ENCODE peak calls at places on chromosomes 6 and 20, in five cellular contexts. B is ascending aorta, Q is breast epithelium, L is GM23338, H is uterus. X is an unnamed sample.
A peak's percentile ranks its signal among the peaks of the same experiment; 100 is the strongest.

GRCh38 chr6:168440520-168441433 is at the start of gene SMOC2:
- DNase-seq in B (peak; percentile 72), Q (no peak), L (peak; percentile 56), H (peak; percentile 66), X (no peak)

GRCh38 chr6:112235956-112236355 is 18.4 kb downstream of the LAMA4 start:
- DNase-seq in B (no peak), Q (no peak), L (no peak), H (no peak), X (no peak)

GRCh38 chr6:73362869-73363536 is 545 bp downstream of the KHDC3L start:
- DNase-seq in B (no peak), Q (no peak), L (no peak), H (no peak), X (no peak)

GRCh38 chr6:29666826-29667130 is 9.9 kb downstream of the MOG start:
- DNase-seq in B (no peak), Q (no peak), L (peak; percentile 66), H (no peak), X (no peak)

GRCh38 chr6:33628401-33628964 is 7.4 kb downstream of the ITPR3 start:
- DNase-seq in B (no peak), Q (no peak), L (no peak), H (no peak), X (no peak)

GRCh38 chr6:37979392-37980221 is 160.1 kb downstream of the ZFAND3 start:
- DNase-seq in B (no peak), Q (no peak), L (no peak), H (no peak), X (no peak)

GRCh38 chr20:45985573-45985972 is 13.6 kb upstream of the ZNF335 start:
- DNase-seq in B (no peak), Q (no peak), L (peak; percentile 21), H (no peak), X (no peak)

GRCh38 chr6:146277142-146277541 is 248.3 kb downstream of the GRM1 start:
- DNase-seq in B (no peak), Q (no peak), L (peak; percentile 21), H (no peak), X (no peak)

GRCh38 chr6:74603676-74604075 is 602.2 kb downstream of the COL12A1 start:
- DNase-seq in B (no peak), Q (no peak), L (no peak), H (no peak), X (no peak)

GRCh38 chr20:62258499-62259293 is 20.4 kb downstream of the OSBPL2 start:
- DNase-seq in B (peak; percentile 73), Q (no peak), L (no peak), H (peak; percentile 42), X (no peak)

GRCh38 chr20:21365771-21366170 is 31.6 kb downstream of the NKX2-4 start:
- DNase-seq in B (no peak), Q (no peak), L (no peak), H (no peak), X (no peak)

GRCh38 chr20:54062812-54063280 is 7.5 kb downstream of the BCAS1 start:
- DNase-seq in B (no peak), Q (no peak), L (peak; percentile 62), H (no peak), X (no peak)

GRCh38 chr6:151958332-151958731 is 150.8 kb downstream of the ESR1 start:
- DNase-seq in B (no peak), Q (no peak), L (no peak), H (no peak), X (no peak)

GRCh38 chr6:26045939-26046368 is 41.3 kb upstream of the HFE start:
- DNase-seq in B (no peak), Q (no peak), L (no peak), H (no peak), X (no peak)
- H3K4me3 ChIP-seq in B (peak overlapping the region; percentile 75), Q (peak overlapping the region; percentile 67), L (no peak overlapping the region), H (no peak overlapping the region), X (peak overlapping the region; percentile 69)

DNA sequence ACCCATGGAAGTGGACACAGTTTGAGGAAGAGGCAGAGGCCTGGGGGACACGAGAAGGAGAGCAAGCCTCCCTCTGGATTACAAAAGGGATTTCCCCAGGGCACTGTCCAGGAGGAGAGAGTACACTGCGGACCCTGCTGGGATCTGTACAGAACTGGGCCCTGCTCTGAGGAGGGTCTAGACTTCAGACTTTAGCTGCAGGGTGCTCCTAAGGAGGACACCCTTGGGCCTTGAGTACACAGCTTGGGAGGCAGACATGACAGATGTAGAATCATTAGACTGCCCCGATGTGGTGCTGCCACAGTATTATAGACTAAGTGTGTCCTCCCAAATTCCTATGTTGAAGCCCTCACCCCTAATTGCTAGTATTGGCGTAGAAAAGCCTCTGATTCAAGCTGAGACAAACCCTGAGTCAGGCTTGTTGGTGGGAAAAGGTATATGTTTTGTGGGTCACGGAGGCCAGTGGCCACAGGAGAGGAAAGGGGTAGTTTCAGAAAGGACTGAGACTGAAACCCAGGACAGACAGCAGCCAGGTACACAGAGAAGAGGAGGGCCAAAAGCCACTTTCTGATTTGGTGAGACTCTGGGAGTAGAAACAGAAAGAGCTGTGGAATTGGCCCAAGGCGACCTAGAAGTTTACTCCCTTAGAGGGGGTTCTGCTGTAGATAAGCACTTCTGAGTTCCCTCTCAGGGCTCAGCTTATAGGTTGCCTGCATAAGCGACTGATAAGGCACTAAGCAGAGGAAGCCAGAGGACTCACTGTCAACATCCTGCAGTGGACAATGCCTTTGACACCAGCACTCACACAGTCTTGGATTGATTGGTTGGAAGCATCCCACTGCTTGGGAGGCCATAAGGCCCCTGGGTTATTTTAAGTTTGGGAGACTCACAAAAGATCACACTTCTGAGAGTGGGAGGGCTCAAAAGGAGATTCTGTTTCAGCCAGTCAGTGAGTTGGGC is 16.5 kb upstream of the SH3BGRL2 start:
- DNase-seq in B (no peak), Q (no peak), L (no peak), H (no peak), X (no peak)
- H3K4me3 ChIP-seq in B (no peak overlapping the region), Q (no peak overlapping the region), L (no peak overlapping the region), H (no peak overlapping the region), X (no peak overlapping the region)

GRCh38 chr6:135854799-135855198 is 3.3 kb downstream of the PDE7B start:
- DNase-seq in B (no peak), Q (no peak), L (no peak), H (no peak), X (no peak)

GRCh38 chr6:135853227-135853626 is 1.7 kb downstream of the PDE7B start:
- DNase-seq in B (no peak), Q (no peak), L (no peak), H (no peak), X (no peak)

GRCh38 chr6:135852775-135853174 is 1.3 kb downstream of the PDE7B start:
- DNase-seq in B (no peak), Q (no peak), L (no peak), H (no peak), X (no peak)

GRCh38 chr6:135851442-135852271 is at the start of gene PDE7B:
- DNase-seq in B (peak; percentile 87), Q (peak; percentile 58), L (peak; percentile 56), H (peak; percentile 75), X (no peak)

DNA sequence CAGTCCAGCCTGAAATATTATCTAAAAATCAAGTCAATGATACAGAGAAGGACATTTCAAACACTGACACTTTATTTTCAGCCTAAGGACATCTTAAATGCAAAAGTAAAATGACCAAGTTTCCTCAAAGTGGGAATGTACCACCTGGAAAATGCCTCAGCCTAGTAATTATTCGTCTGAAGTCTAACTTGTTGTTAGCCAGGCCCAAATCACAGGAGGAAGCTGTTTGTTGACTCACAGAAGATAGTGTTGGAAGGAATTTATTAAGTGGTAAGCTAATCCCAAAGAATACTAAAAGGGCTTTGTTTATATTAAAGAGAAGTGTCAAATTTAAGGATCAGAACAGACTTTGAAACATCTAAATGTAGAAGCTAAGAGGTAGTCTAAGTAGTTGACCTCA is 2.5 kb downstream of the PDE7B start:
- DNase-seq in B (no peak), Q (no peak), L (no peak), H (no peak), X (no peak)
- H3K4me3 ChIP-seq in B (no peak overlapping the region), Q (no peak overlapping the region), L (no peak overlapping the region), H (peak overlapping the region; percentile 31), X (no peak overlapping the region)

GRCh38 chr6:161436106-161436876 is 162.4 kb upstream of the AGPAT4 start:
- DNase-seq in B (no peak), Q (no peak), L (no peak), H (no peak), X (no peak)

GRCh38 chr6:161437851-161438250 is 164.0 kb upstream of the AGPAT4 start:
- DNase-seq in B (no peak), Q (no peak), L (no peak), H (no peak), X (no peak)

GRCh38 chr6:161439093-161439492 is 165.2 kb upstream of the AGPAT4 start:
- DNase-seq in B (peak; percentile 74), Q (peak; percentile 82), L (no peak), H (peak; percentile 47), X (peak; percentile 55)

GRCh38 chr6:161440299-161440698 is 166.4 kb upstream of the AGPAT4 start:
- DNase-seq in B (no peak), Q (no peak), L (no peak), H (no peak), X (no peak)

GRCh38 chr6:161438430-161439030 is 164.7 kb upstream of the AGPAT4 start:
- DNase-seq in B (no peak), Q (no peak), L (no peak), H (no peak), X (no peak)
- H3K4me3 ChIP-seq in B (peak overlapping the region; percentile 21), Q (peak overlapping the region; percentile 56), L (no peak overlapping the region), H (no peak overlapping the region), X (peak overlapping the region; percentile 65)

GRCh38 chr6:12342664-12343063 is 52.5 kb downstream of the EDN1 start:
- DNase-seq in B (no peak), Q (no peak), L (no peak), H (no peak), X (no peak)
- H3K4me3 ChIP-seq in B (no peak overlapping the region), Q (no peak overlapping the region), L (no peak overlapping the region), H (no peak overlapping the region), X (no peak overlapping the region)